ENCODE peak calls at places on chromosome 19, in five cellular contexts. R is HepG2, W is GM12878, H is A549, S is H1. B is an unnamed sample.
A peak's percentile ranks its signal among the peaks of the same experiment; 100 is the strongest.

GRCh38 chr19:56690668-56691067 is 19.1 kb upstream of the ZNF835 start:
- DNase-seq in R (no peak), W (no peak), H (no peak), S (no peak), B (no peak)

GRCh38 chr19:41564515-41565383 is 11.2 kb upstream of the CEACAM21 start:
- DNase-seq in R (no peak), W (no peak), H (no peak), S (peak; percentile 56), B (peak; percentile 21)

GRCh38 chr19:3346677-3347353 is 19.6 kb upstream of the NFIC start:
- DNase-seq in R (no peak), W (no peak), H (no peak), S (no peak), B (no peak)

GRCh38 chr19:1074512-1075283 is 7.7 kb downstream of the ARHGAP45 start:
- DNase-seq in R (no peak), W (no peak), H (peak; percentile 74), S (no peak), B (peak; percentile 100)

GRCh38 chr19:57747472-57747807 is 825 bp downstream of the ZNF776 start:
- DNase-seq in R (no peak), W (no peak), H (no peak), S (no peak), B (no peak)

GRCh38 chr19:7963566-7963965 is 20.1 kb upstream of the TIMM44 start:
- DNase-seq in R (no peak), W (no peak), H (no peak), S (no peak), B (no peak)

GRCh38 chr19:18173572-18174294 is at the start of gene IFI30:
- DNase-seq in R (peak; percentile 68), W (peak; percentile 79), H (peak; percentile 45), S (peak; percentile 84), B (peak; percentile 88)

GRCh38 chr19:58356236-58356970 is 3.1 kb upstream of the A1BG start:
- DNase-seq in R (no peak), W (no peak), H (no peak), S (no peak), B (no peak)

GRCh38 chr19:46460981-46461380 is 10.4 kb downstream of the PNMA8A start:
- DNase-seq in R (no peak), W (no peak), H (no peak), S (no peak), B (no peak)

GRCh38 chr19:19381007-19381926 is 24.2 kb upstream of the GATAD2A start:
- DNase-seq in R (no peak), W (no peak), H (no peak), S (no peak), B (no peak)

GRCh38 chr19:53158119-53158656 is 665 bp downstream of the ZNF347 start:
- DNase-seq in R (no peak), W (no peak), H (no peak), S (peak; percentile 65), B (peak; percentile 58)

GRCh38 chr19:23254141-23254910 is 4.1 kb upstream of the ZNF724 start:
- DNase-seq in R (no peak), W (no peak), H (no peak), S (no peak), B (no peak)

GRCh38 chr19:38661996-38662395 is 14.5 kb downstream of the ACTN4 start:
- DNase-seq in R (no peak), W (no peak), H (no peak), S (no peak), B (no peak)

GRCh38 chr19:16849168-16849567 is 20.0 kb downstream of the SIN3B start:
- DNase-seq in R (no peak), W (no peak), H (peak; percentile 58), S (no peak), B (no peak)

GRCh38 chr19:29956855-29957254 is 14.8 kb downstream of the URI1 start:
- DNase-seq in R (peak; percentile 24), W (no peak), H (no peak), S (no peak), B (no peak)

GRCh38 chr19:34365463-34366401 is 736 bp downstream of the GPI start:
- DNase-seq in R (no peak), W (no peak), H (peak; percentile 60), S (peak; percentile 60), B (peak; percentile 67)

GRCh38 chr19:383922-384800 is 24.8 kb downstream of the C2CD4C start:
- DNase-seq in R (peak; percentile 22), W (peak; percentile 27), H (no peak), S (peak; percentile 85), B (peak; percentile 84)

GRCh38 chr19:16000024-16000687 is 51.3 kb downstream of the OR10H4 start:
- DNase-seq in R (no peak), W (no peak), H (no peak), S (no peak), B (no peak)

GRCh38 chr19:5627395-5627904 is 4.6 kb downstream of the SAFB start:
- DNase-seq in R (no peak), W (peak; percentile 48), H (no peak), S (no peak), B (no peak)

GRCh38 chr19:35236638-35237400 is 8.3 kb upstream of the FAM187B start:
- DNase-seq in R (no peak), W (no peak), H (no peak), S (no peak), B (no peak)

GRCh38 chr19:39390460-39390758 is 497 bp downstream of the PAF1 start:
- DNase-seq in R (no peak), W (no peak), H (no peak), S (no peak), B (no peak)

GRCh38 chr19:36420961-36421748 is 2.7 kb upstream of the ZFP82 start:
- DNase-seq in R (no peak), W (no peak), H (no peak), S (no peak), B (peak; percentile 71)

GRCh38 chr19:14114854-14115253 is 2.7 kb downstream of the PRKACA start:
- DNase-seq in R (no peak), W (no peak), H (peak; percentile 60), S (peak; percentile 85), B (peak; percentile 60)

GRCh38 chr19:38375098-38375493 is 725 bp downstream of the PSMD8 start:
- DNase-seq in R (no peak), W (no peak), H (no peak), S (no peak), B (no peak)

GRCh38 chr19:35347171-35347929 is at the start of gene FFAR1:
- DNase-seq in R (no peak), W (peak; percentile 96), H (no peak), S (peak; percentile 38), B (no peak)

GRCh38 chr19:23283925-23284324 is 33.7 kb upstream of the ZNF724 start:
- DNase-seq in R (peak; percentile 54), W (no peak), H (peak; percentile 61), S (peak; percentile 82), B (peak; percentile 67)

GRCh38 chr19:43778651-43779050 is 2.1 kb downstream of the KCNN4 start:
- DNase-seq in R (no peak), W (no peak), H (no peak), S (no peak), B (no peak)

GRCh38 chr19:6015841-6016545 is 38.1 kb upstream of the RANBP3 start:
- DNase-seq in R (no peak), W (no peak), H (no peak), S (no peak), B (peak; percentile 9)

GRCh38 chr19:3932931-3933810 is at the start of gene NMRK2:
- DNase-seq in R (no peak), W (no peak), H (no peak), S (peak; percentile 88), B (peak; percentile 65)

GRCh38 chr19:46361915-46362314 is 15.0 kb downstream of the PPP5C start:
- DNase-seq in R (no peak), W (no peak), H (no peak), S (no peak), B (no peak)

GRCh38 chr19:12838182-12838890 is at the start of gene MAST1:
- DNase-seq in R (no peak), W (no peak), H (peak; percentile 46), S (peak; percentile 86), B (peak; percentile 94)
- TF ChIP-seq USF2 in R (no peak), W (no peak), H (no peak), S (no peak), B (no peak)

DNA sequence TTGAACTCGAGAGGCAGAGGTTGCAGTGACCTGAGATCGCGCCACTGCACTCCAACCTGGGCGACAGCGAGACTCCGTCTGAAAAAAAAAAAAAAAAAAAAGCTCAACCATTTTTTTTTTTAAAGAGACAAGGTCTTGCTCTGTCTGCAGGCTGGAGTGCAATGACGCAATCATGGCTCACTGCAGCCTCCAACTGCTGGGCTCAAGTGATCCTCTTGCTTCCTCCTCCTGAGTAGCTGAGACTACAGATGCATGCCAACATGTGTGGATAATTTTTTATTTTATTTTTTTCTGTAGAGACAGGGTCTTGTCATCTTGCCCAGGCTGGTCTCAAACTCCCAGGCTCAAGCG is 10.3 kb downstream of the EHD2 start:
- DNase-seq in R (peak; percentile 63), W (no peak), H (peak; percentile 92), S (no peak), B (no peak)
- H3K4me3 ChIP-seq in R (no peak overlapping the region), W (no peak overlapping the region), H (peak overlapping the region; percentile 13), S (no peak overlapping the region), B (no peak overlapping the region)

GRCh38 chr19:49434907-49435577 is 6.3 kb downstream of the SLC17A7 start:
- DNase-seq in R (no peak), W (no peak), H (peak; percentile 71), S (no peak), B (peak; percentile 67)
- TF ChIP-seq USF2 in R (no peak), W (no peak), H (no peak), S (no peak), B (no peak)

GRCh38 chr19:49930483-49931011 is 1.2 kb upstream of the NUP62 start:
- DNase-seq in R (no peak), W (no peak), H (peak; percentile 50), S (peak; percentile 67), B (no peak)
- H3K4me3 ChIP-seq in R (no peak overlapping the region), W (peak overlapping the region; percentile 92), H (peak overlapping the region; percentile 70), S (peak overlapping the region; percentile 42), B (peak overlapping the region; percentile 100)

GRCh38 chr19:49057636-49058234 is at the start of gene CGB7:
- DNase-seq in R (peak; percentile 17), W (no peak), H (peak; percentile 57), S (peak; percentile 92), B (peak; percentile 87)
- TF ChIP-seq USF2 in R (no peak), W (no peak), H (no peak), S (no peak), B (no peak)

DNA sequence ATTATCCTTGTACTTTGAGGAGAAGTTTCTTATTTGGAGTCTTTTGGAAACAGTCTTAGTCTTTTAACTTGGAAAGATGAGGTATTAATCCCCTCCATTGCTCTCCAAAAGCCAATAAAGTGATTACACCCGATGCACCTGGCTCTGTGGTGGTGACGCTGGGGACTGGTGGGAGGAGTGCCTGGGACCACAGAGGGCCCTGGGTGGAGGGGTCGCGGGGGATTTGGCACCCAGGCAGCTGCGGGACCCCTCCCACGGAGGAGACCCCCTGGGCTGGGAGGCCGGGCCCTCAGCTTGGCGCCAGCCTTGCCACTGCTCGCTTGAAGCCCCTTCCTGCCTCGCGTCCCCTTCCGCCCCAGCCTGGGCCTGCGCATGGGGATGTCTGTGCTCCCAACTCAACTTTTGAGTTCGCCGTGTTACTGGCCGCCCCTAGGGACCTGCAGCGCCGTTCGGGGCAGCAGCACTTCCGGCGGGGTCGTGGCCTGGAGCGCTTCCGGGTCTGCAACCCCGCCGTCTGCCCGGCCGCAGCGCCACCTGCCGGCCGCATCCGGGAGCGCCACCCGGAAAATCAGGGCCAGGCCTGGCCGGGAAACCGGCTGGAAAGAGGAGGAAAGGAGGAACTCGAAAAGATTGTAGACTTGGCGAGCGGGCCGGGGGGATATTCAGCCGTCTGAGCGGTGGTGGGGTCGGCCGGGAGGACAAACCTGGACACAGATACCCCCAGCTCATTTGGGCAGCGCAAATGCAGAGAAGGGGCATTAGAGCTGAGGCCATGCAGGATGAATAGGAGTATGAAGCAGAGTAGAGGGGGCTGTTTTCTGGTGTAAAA is 8.4 kb downstream of the PEAK3 start:
- DNase-seq in R (peak; percentile 64), W (peak; percentile 65), H (peak; percentile 86), S (peak; percentile 98), B (peak; percentile 95)
- H3K4me3 ChIP-seq in R (peak overlapping the region; percentile 35), W (peak overlapping the region; percentile 95), H (peak overlapping the region; percentile 34), S (peak overlapping the region; percentile 23), B (peak overlapping the region; percentile 35)